ENCODE peak calls at places on chromosome 13, in five cellular contexts. L is A549, S is tibial nerve, Z is heart left ventricle, V is ascending aorta. W is an unnamed sample. For H3K9me3, the result is how much of the 10 kb centered on the place peaks cover.

GRCh38 chr13:27976362-27977177 is 7.5 kb upstream of the CDX2 start:
- DNase-seq in L (no peak), S (no peak), Z (no peak), V (peak), W (no peak)

GRCh38 chr13:114082849-114083645 is 49.4 kb downstream of the RASA3 start:
- DNase-seq in L (no peak), S (no peak), Z (peak), V (no peak), W (peak)

GRCh38 chr13:50845211-50845610 is 1.7 kb upstream of the DLEU7 start:
- DNase-seq in L (no peak), S (no peak), Z (no peak), V (no peak), W (no peak)

GRCh38 chr13:101624210-101624922 is 171.9 kb downstream of the ITGBL1 start:
- DNase-seq in L (no peak), S (no peak), Z (no peak), V (no peak), W (no peak)

GRCh38 chr13:98476106-98476505 is 100.8 kb downstream of the STK24 start:
- DNase-seq in L (no peak), S (no peak), Z (no peak), V (no peak), W (peak)

GRCh38 chr13:98221234-98221633 is 44.2 kb upstream of the RNF113B start:
- DNase-seq in L (no peak), S (no peak), Z (no peak), V (no peak), W (no peak)

GRCh38 chr13:83753912-83754624 is 128.2 kb downstream of the SLITRK1 start:
- DNase-seq in L (no peak), S (no peak), Z (no peak), V (no peak), W (peak)

GRCh38 chr13:53648673-53649072 is 620.1 kb downstream of the OLFM4 start:
- DNase-seq in L (no peak), S (no peak), Z (no peak), V (no peak), W (no peak)

GRCh38 chr13:48159436-48160225 is 64.7 kb upstream of the MED4 start:
- DNase-seq in L (no peak), S (no peak), Z (no peak), V (no peak), W (no peak)

GRCh38 chr13:95455782-95456181 is 96.7 kb upstream of the CLDN10 start:
- DNase-seq in L (no peak), S (no peak), Z (no peak), V (no peak), W (no peak)
- H3K9me3 ChIP-seq in L (under half), S (under half), Z (under half), V (under half), W (under half)

GRCh38 chr13:24502567-24503375 is 9.8 kb downstream of the PARP4 start:
- DNase-seq in L (peak), S (no peak), Z (no peak), V (no peak), W (no peak)

GRCh38 chr13:24500977-24501376 is 11.6 kb downstream of the PARP4 start:
- DNase-seq in L (no peak), S (no peak), Z (no peak), V (no peak), W (no peak)

GRCh38 chr13:24495151-24495729 is 17.3 kb downstream of the PARP4 start:
- DNase-seq in L (no peak), S (no peak), Z (no peak), V (no peak), W (no peak)

GRCh38 chr13:24493356-24493755 is 19.2 kb downstream of the PARP4 start:
- DNase-seq in L (no peak), S (no peak), Z (no peak), V (no peak), W (no peak)

GRCh38 chr13:24497742-24498141 is 14.8 kb downstream of the PARP4 start:
- DNase-seq in L (no peak), S (no peak), Z (no peak), V (no peak), W (no peak)
- TF ChIP-seq CTCF in L (no peak), S (no peak), Z (no peak), V (no peak), W (no peak)

DNA sequence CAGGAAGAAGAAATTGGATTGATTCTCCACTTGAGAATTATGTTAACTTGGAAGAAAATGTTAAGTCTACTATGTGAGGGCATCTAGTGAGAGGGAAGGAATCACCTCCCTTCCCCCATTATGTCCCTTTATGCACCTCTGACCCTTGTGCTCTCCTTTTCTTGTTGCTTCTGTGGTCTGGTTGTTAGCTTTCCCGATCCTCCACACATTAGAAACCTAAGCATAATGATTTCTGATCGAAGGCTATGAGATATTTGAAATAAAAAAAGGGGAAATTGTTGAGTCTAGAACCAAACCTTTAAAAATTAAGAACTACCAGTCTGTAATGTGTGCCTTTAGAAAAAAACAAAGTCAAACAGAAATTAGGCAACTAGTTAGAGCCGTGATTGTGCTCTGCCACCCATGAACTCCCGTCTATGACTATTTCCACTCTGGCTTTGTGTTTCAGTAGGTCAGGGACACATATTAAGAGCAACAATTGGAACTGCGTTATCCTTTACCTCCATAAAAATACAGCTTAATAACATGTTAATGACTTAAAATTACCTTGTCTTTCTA is 463 bp upstream of the GPC6 start:
- DNase-seq in L (no peak), S (no peak), Z (no peak), V (no peak), W (no peak)
- H3K27ac ChIP-seq in L (peak), S (peak), Z (peak), V (peak), W (no peak)

DNA sequence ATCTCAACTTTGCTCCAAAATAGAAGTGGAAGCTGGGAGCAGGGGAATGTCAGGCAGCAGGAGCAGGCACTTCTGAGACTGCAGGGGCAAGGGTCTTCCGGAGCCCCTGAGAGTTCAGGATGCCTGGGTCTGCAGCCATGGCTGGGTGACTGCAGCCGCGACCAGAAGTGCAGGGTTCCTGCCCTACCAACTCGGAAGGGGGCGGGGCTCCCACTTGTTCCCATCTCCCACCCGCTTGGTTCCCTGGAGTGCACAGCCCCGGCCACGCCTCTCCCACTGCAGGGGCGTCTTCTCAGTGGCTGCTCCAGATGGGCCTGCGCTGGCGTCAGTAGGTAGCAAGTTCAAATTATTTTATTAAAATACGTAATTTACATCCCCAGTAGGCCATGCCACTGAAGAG is 1631.7 kb downstream of the OLFM4 start:
- DNase-seq in L (no peak), S (no peak), Z (no peak), V (no peak), W (peak)
- H3K9me3 ChIP-seq in L (under half), S (under half), Z (under half), V (under half), W (under half)

DNA sequence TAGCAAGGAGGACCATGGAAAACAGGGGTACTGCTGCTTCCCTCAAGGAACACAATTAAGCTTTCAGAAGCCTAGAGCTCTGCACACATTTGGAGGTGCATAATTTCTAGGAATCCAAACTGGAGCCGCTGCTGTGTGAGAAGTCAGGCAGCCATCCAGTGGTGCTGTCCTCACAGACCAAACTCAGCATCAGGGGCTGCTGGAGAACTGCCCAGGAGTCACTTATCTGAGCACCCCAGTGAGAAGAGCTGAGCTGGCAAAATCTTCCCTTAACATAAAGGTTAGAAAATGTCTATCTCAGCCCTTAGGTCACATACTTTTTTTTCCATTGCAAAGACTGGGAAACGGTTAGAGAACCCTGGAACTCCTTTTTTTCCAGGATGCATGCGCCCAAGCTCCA is 72.8 kb downstream of the ATP7B start:
- DNase-seq in L (no peak), S (no peak), Z (no peak), V (no peak), W (peak)
- TF ChIP-seq CTCF in L (no peak), S (no peak), Z (no peak), V (no peak), W (no peak)

DNA sequence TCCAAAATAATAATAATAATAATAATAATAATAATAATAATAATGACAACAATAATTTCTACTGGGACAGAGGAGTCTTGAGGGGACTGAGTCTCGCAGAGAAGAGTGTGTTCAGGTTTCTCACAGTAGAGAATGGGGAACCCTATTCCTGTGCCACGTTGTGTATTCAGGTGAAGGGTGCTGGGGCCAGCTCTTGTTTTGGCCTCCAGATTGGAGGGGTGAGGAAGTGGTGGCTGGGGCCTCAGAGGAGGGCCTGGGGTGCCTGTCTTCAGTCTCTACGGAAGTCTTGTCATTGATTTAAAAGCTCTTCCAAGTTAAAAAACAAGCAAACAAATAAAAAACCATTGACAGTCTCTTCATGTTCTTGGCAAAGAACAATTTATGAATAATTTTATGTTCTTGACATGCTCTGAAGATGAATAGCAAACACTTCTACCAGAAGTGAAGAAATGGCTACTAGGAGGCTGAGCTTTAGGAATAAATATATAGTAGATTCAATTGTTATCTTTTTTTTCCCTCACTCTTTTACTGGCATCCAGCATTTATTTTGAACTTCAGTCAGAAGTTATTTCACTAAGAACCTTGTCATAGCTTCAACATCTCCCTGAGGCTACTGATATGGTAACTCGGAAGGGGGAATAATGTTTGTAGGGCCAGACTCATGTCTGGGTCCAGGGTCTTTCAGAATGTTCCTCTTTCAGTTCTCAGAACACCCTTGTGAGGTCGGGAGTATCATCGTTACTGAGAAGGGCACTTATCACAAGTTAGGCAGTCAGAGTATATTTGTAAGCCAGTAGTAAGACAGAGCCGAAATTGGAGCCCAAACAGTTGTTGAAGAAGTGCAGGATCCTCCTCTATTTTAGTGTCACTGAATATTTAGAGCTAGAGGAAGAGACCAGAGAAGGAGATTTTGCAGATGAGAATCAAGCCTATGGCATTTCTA is 13.1 kb downstream of the LRCH1 start:
- DNase-seq in L (no peak), S (no peak), Z (no peak), V (no peak), W (no peak)
- H3K27ac ChIP-seq in L (no peak), S (no peak), Z (peak), V (no peak), W (no peak)

GRCh38 chr13:73971481-73971880 is 162.7 kb downstream of the KLF12 start:
- DNase-seq in L (no peak), S (no peak), Z (no peak), V (no peak), W (no peak)
- H3K9me3 ChIP-seq in L (under half), S (under half), Z (under half), V (under half), W (under half)

DNA sequence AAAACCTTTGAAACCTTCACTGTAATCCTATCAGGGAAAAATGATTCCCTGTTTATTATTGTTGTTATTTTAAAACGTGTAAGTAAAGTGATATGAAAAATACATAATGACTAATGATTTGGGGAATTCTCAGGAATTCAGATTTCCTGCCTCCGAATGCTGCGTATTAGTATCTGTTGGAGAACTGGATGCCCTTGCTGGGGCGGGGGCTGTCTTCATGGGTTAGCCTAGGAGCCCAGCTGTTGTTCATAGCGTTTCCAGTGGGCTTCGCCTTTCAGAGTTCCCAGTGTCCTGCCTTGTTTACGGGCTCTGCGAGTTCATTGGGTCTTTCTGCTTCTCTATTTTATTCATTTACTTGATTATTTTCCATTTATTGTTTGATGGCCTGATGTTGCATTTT is 18.4 kb downstream of the NAXD start:
- DNase-seq in L (no peak), S (no peak), Z (no peak), V (no peak), W (no peak)
- TF ChIP-seq CTCF in L (no peak), S (no peak), Z (no peak), V (no peak), W (no peak)

DNA sequence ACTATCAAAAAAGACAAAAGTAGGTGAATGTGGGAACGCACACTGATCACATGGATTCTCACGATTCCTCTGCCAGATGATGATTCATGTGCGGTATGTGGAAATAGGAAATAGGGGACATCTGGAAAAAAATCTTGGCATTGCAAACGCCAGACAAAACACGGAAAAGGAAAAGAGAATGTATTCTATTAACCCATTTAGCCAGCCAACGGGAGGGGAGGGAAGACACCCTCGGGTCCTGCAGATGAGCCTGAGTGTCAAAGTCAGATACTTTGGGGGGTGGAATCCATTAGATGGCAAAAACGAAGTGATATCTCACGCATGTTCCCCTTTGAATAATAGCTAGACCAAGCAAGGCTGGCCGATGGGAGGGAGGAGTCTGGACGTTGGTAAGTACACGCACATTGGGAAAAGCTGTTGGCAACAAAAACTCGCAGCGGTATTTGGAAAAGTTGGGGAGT is 73.7 kb downstream of the COL4A1 start:
- DNase-seq in L (no peak), S (peak), Z (no peak), V (peak), W (no peak)
- H3K27ac ChIP-seq in L (no peak), S (peak), Z (peak), V (peak), W (peak)

GRCh38 chr13:112246731-112247470 is 129.3 kb upstream of the SPACA7 start:
- DNase-seq in L (no peak), S (no peak), Z (no peak), V (no peak), W (no peak)
- H3K9me3 ChIP-seq in L (under half), S (under half), Z (under half), V (under half), W (under half)